ENCODE peak calls at places on chromosomes 16 and 17, in six cellular contexts. W is lung, D is colonic mucosa, E is tibial artery, M is lower lobe of right lung, X is trophoblast cell. F is an unnamed sample. For H3K4me1, the result is how much of the 10 kb centered on the place peaks cover.

GRCh38 chr17:73003487-73003886 is 89.0 kb downstream of the SLC39A11 start:
- DNase-seq in M (no peak), D (no peak), W (no peak), X (peak), E (no peak), F (no peak)

GRCh38 chr16:77548766-77549165 is 113.9 kb upstream of the ADAMTS18 start:
- DNase-seq in M (no peak), D (no peak), X (no peak), W (no peak), E (no peak), F (no peak)

GRCh38 chr17:64081802-64082799 is 47.8 kb downstream of the ERN1 start:
- DNase-seq in M (no peak), D (peak), X (peak), E (no peak), W (no peak), F (no peak)

GRCh38 chr17:37699285-37699973 is 45.4 kb downstream of the HNF1B start:
- DNase-seq in W (no peak), M (no peak), D (peak), X (no peak), E (no peak), F (no peak)

GRCh38 chr17:29291163-29291752 is 2.7 kb downstream of the NUFIP2 start:
- DNase-seq in E (no peak), D (peak), M (no peak), X (peak), W (no peak), F (no peak)

GRCh38 chr17:59165933-59166342 is 10.4 kb downstream of the PRR11 start:
- DNase-seq in W (no peak), X (peak), M (no peak), E (no peak), D (no peak), F (no peak)

GRCh38 chr17:77831497-77832179 is 126.9 kb upstream of the TNRC6C start:
- DNase-seq in W (no peak), X (no peak), E (peak), D (no peak), M (peak), F (no peak)

GRCh38 chr17:60442271-60443201 is 20.2 kb downstream of the CHCT1 start:
- DNase-seq in X (no peak), W (no peak), M (no peak), E (no peak), D (no peak), F (no peak)

GRCh38 chr16:69858196-69859104 is 92.7 kb upstream of the CLEC18A start:
- DNase-seq in X (peak), E (no peak), D (peak), W (no peak), M (no peak), F (no peak)

GRCh38 chr17:44672479-44673093 is 16.3 kb downstream of the MEIOC start:
- DNase-seq in X (no peak), W (no peak), D (no peak), M (no peak), E (no peak), F (no peak)

GRCh38 chr16:25005445-25006306 is 9.5 kb downstream of the ARHGAP17 start:
- DNase-seq in D (no peak), E (no peak), W (no peak), M (no peak), X (peak), F (no peak)

GRCh38 chr17:62751350-62751691 is 56.8 kb downstream of the MARCHF10 start:
- DNase-seq in E (no peak), W (no peak), X (no peak), M (no peak), D (no peak), F (peak)

GRCh38 chr16:57266531-57267268 is 17.8 kb downstream of the PLLP start:
- DNase-seq in D (peak), M (no peak), E (no peak), W (no peak), X (no peak), F (no peak)

GRCh38 chr17:50274142-50274944 is at the start of gene TMEM92:
- DNase-seq in M (peak), X (no peak), W (peak), E (peak), D (peak), F (peak)

GRCh38 chr16:30896203-30896889 is at the start of gene CTF1:
- DNase-seq in W (peak), M (peak), D (peak), E (peak), X (peak), F (peak)

GRCh38 chr16:30899794-30900193 is 3.4 kb downstream of the CTF1 start:
- DNase-seq in M (no peak), X (no peak), W (no peak), D (no peak), E (no peak), F (no peak)

GRCh38 chr16:30894540-30895368 is 877 bp upstream of the BCL7C start:
- DNase-seq in E (no peak), M (no peak), W (no peak), X (no peak), D (no peak), F (no peak)

GRCh38 chr16:30895592-30896202 is 717 bp upstream of the CTF1 start:
- DNase-seq in D (no peak), X (no peak), E (no peak), M (no peak), W (no peak), F (peak)

DNA sequence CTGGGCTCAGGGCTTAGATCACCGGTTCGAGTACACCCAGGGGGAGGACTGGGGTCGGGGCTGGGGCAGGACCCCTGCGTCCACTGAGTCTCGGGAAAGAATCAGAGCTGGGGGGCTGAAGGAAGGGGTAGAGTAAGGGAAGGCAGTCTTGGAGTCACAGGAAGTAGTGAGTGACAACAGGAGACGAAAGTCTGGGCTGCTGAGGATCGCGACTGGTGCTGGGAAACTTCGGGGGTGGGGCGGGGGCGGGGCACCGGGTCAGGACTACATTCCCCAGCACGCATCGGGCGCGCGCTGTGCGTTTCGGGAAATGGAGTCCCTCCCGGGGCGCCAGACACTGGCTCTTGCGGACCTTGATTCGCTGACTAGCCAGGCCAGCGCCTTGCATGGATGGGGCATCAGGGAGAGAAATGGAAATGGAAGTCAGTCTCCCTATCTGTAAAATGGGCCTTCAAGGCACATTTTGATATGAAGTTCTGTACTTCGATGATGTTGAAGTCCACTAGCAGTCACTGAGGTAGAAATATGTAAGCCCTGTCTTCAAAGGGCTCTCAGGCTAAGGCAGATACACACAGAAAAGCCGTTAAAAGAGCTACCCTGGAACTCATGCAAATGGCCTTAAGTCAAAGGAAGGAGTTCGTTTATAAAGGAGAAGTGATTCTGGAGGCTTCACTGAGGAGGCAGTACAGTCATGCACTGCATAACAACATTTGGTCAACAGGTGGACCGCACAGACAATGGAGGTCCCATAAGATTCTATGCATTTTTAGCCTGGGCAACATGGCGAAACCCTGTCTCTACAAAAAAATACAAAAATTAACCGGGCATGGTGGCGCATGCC is 696 bp downstream of the CTF1 start:
- DNase-seq in M (peak), E (peak), X (peak), D (peak), W (peak), F (peak)
- H3K4me1 ChIP-seq in M (half or more), E (under half), X (under half), D (under half), W (under half), F (under half)

GRCh38 chr16:10939649-10940206 is 2.5 kb downstream of the DEXI start:
- DNase-seq in W (no peak), M (no peak), X (no peak), D (no peak), E (no peak), F (no peak)
- H3K4me1 ChIP-seq in W (under half), M (half or more), X (under half), D (under half), E (half or more), F (under half)

DNA sequence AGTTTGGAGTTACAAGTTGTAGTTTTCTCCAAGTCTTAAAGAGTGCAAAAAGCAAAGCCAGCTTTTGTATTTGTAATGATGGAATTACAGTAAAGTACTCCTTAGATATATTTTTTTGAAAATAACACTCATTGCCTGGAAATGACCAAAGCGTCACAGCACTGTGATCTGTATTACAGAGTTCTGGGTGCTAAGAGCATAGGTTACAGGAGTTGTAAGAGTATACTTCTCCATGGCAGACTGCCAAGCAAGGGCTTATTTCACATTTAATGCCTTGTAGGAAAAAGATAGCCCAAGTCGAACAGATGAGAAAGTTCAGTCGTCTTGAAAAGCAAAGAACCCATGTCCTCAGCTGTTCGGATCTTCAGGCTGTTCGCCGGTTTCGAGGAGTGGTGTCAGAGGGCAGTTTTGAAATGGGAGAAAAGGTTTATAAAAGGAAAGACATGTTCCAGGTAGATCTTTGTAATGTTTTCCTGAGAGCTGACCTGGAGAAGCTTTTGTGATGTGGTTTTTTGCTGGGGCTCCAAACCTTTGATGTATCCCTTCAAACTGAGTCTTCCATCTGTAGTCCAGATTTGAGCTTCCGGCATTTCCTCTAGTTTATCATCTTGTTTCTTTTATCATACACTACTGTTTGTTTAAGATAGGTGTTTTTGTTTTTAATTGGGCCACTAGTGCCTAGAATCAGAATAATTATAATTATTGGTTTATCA is 41.3 kb downstream of the ERCC4 start:
- DNase-seq in E (no peak), W (no peak), X (no peak), D (no peak), M (no peak), F (no peak)
- H3K4me1 ChIP-seq in E (under half), W (under half), X (under half), D (under half), M (under half), F (under half)

DNA sequence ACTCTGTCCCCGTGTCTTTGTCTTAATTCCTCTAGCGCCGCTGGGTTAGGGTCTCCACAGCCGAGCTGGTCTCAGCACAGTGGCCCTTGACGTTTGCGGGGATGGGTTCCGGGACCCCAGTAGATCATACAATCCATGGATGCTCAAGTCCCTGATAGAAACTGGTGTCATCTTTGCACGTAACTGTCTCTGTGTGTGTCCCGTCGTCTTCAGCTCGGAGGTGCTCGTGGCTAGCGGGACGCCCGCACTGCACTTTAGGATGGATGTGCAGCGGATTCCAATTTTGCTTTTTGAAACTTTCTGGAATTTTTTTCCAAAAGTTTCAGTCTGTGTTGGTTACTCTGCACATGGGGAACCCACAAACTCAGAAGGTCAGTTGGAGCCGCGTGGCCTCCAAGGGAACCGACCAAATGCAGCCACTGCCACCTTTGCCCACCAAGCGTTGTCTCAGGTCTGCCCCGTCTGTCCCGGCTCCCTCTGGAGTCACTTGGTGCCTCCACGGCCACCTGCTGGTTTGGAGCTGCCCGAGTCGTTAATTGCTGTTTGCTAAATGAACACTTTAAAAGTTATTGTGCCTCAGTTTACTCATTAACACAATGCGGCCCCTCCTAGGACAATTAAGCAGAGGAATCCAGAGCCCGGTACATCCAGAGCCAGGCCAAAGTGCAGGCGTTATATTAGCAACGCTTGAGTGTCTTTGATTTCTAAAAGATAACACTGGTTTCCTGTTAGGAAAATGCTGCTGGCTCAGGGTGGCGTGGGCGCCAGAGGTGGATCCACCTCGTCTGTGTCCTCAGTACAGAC is 5.3 kb upstream of the DPEP1 start:
- DNase-seq in E (no peak), X (no peak), D (no peak), W (no peak), M (no peak), F (no peak)
- H3K4me1 ChIP-seq in E (under half), X (under half), D (under half), W (under half), M (under half), F (under half)

GRCh38 chr16:84712801-84713775 is 13.3 kb downstream of the USP10 start:
- DNase-seq in D (no peak), W (no peak), E (no peak), M (no peak), X (no peak), F (no peak)
- H3K4me1 ChIP-seq in D (under half), W (under half), E (under half), M (under half), X (under half), F (under half)

GRCh38 chr17:2064147-2064489 is 9.2 kb downstream of the HIC1 start:
- DNase-seq in E (no peak), M (no peak), X (no peak), D (no peak), W (no peak), F (peak)
- H3K4me1 ChIP-seq in E (under half), M (half or more), X (half or more), D (under half), W (under half), F (under half)

GRCh38 chr16:10964891-10965326 is 20.5 kb downstream of the CLEC16A start:
- DNase-seq in D (no peak), W (no peak), X (no peak), E (no peak), M (no peak), F (no peak)
- H3K4me1 ChIP-seq in D (under half), W (under half), X (under half), E (under half), M (under half), F (under half)